ENCODE peak calls at places on chromosomes 11 and 22, in six cellular contexts. I is transverse colon, Y is suprapubic skin, T is GM12892, N is GM12878, B is HepG2. P is an unnamed sample.

GRCh38 chr11:102111787-102112653 is 1.8 kb downstream of the YAP1 start:
- DNase-seq in I (peak), Y (no peak), N (no peak), T (no peak), B (peak), P (no peak)

GRCh38 chr11:99098751-99099150 is 78.0 kb downstream of the CNTN5 start:
- DNase-seq in N (peak), Y (no peak), I (no peak), B (no peak), T (no peak), P (no peak)

GRCh38 chr11:129102756-129103155 is 89.4 kb downstream of the ARHGAP32 start:
- DNase-seq in Y (no peak), T (no peak), B (no peak), I (no peak), N (no peak), P (no peak)

GRCh38 chr22:26364066-26365015 is 64.7 kb upstream of the ASPHD2 start:
- DNase-seq in Y (no peak), N (peak), B (peak), T (peak), I (peak), P (no peak)

GRCh38 chr11:19055016-19055415 is 5.5 kb downstream of the MRGPRX2 start:
- DNase-seq in Y (no peak), I (no peak), N (no peak), T (no peak), B (no peak), P (no peak)

GRCh38 chr22:36077261-36077660 is 48.6 kb upstream of the RBFOX2 start:
- DNase-seq in B (no peak), I (no peak), Y (no peak), N (no peak), T (no peak), P (no peak)

GRCh38 chr11:706439-706956 is 467 bp downstream of the EPS8L2 start:
- DNase-seq in N (no peak), I (peak), B (no peak), T (no peak), Y (peak), P (no peak)

GRCh38 chr11:606245-606644 is 9.5 kb downstream of the IRF7 start:
- DNase-seq in N (no peak), B (no peak), T (no peak), Y (peak), I (no peak), P (no peak)

GRCh38 chr22:45684169-45684568 is 12.5 kb downstream of the ATXN10 start:
- DNase-seq in T (no peak), Y (no peak), I (no peak), N (no peak), B (no peak), P (no peak)

GRCh38 chr22:38202437-38203089 is 769 bp downstream of the MAFF start:
- DNase-seq in B (peak), T (no peak), Y (peak), I (peak), N (no peak), P (peak)

GRCh38 chr22:20761536-20761935 is 12.4 kb upstream of the SERPIND1 start:
- DNase-seq in T (no peak), I (no peak), Y (no peak), N (no peak), B (no peak), P (no peak)

GRCh38 chr11:69274531-69275016 is 19.4 kb upstream of the MYEOV start:
- DNase-seq in I (peak), N (no peak), T (no peak), B (no peak), Y (no peak), P (peak)

GRCh38 chr11:71080239-71081097 is 171.9 kb downstream of the SHANK2 start:
- DNase-seq in Y (peak), B (peak), T (peak), I (peak), N (peak), P (no peak)

GRCh38 chr22:25208328-25208727 is 8.7 kb downstream of the CRYBB3 start:
- DNase-seq in B (no peak), Y (no peak), I (no peak), T (no peak), N (no peak), P (no peak)

GRCh38 chr11:44987506-44987905 is 36.8 kb upstream of the TP53I11 start:
- DNase-seq in I (no peak), N (no peak), B (no peak), Y (peak), T (no peak), P (no peak)

GRCh38 chr11:103773537-103773936 is 262.9 kb upstream of the DDI1 start:
- DNase-seq in Y (no peak), B (no peak), I (no peak), N (no peak), T (no peak), P (no peak)

GRCh38 chr11:1873048-1873812 is 18.5 kb downstream of the PRR33 start:
- DNase-seq in I (no peak), T (no peak), B (no peak), Y (peak), N (no peak), P (peak)

GRCh38 chr11:69467196-69467595 is 14.3 kb upstream of the LINC01488 start:
- DNase-seq in Y (no peak), B (no peak), N (no peak), I (no peak), T (no peak), P (peak)

GRCh38 chr22:38017272-38017920 is 33.0 kb upstream of the SOX10 start:
- DNase-seq in N (no peak), Y (peak), B (no peak), I (peak), T (no peak), P (no peak)

GRCh38 chr11:125976156-125976555 is 30.3 kb downstream of the VSIG10L2 start:
- DNase-seq in B (no peak), T (no peak), N (no peak), I (no peak), Y (no peak), P (no peak)

GRCh38 chr11:20011294-20011951 is 148.9 kb downstream of the DBX1 start:
- DNase-seq in I (no peak), Y (no peak), B (peak), N (no peak), T (no peak), P (no peak)

GRCh38 chr11:44125598-44125997 is 30.1 kb downstream of the EXT2 start:
- DNase-seq in Y (no peak), I (no peak), B (no peak), N (no peak), T (no peak), P (no peak)

GRCh38 chr22:25461301-25461700 is 103.2 kb upstream of the GRK3 start:
- DNase-seq in I (no peak), T (no peak), Y (no peak), N (no peak), B (no peak), P (no peak)

GRCh38 chr22:41780714-41781507 is 19.6 kb upstream of the CCDC134 start:
- DNase-seq in I (peak), B (peak), Y (peak), N (peak), T (peak), P (peak)
- TF ChIP-seq POLR2A in I (peak), B (no peak), Y (no peak), N (peak), T (peak), P (no peak)

GRCh38 chr11:57775474-57775873 is 13.9 kb downstream of the CTNND1 start:
- DNase-seq in I (no peak), B (no peak), N (no peak), T (no peak), Y (no peak), P (no peak)
- TF ChIP-seq POLR2AphosphoS5 in I (no peak), B (no peak), N (no peak), T (no peak), Y (no peak), P (no peak)

GRCh38 chr11:75878968-75879367 is 64.0 kb downstream of the UVRAG start:
- DNase-seq in Y (no peak), N (no peak), T (no peak), B (no peak), I (no peak), P (no peak)

GRCh38 chr11:75873417-75874148 is 58.6 kb downstream of the UVRAG start:
- DNase-seq in N (peak), Y (no peak), B (no peak), T (no peak), I (no peak), P (no peak)

GRCh38 chr11:75879737-75880136 is 64.7 kb downstream of the UVRAG start:
- DNase-seq in Y (no peak), I (no peak), B (no peak), N (no peak), T (no peak), P (no peak)

GRCh38 chr11:75872887-75873416 is 57.9 kb downstream of the UVRAG start:
- DNase-seq in Y (no peak), N (no peak), T (no peak), B (no peak), I (no peak), P (no peak)

GRCh38 chr11:75874942-75875341 is 59.9 kb downstream of the UVRAG start:
- DNase-seq in Y (no peak), N (no peak), I (no peak), B (no peak), T (no peak), P (no peak)
- TF ChIP-seq POLR2A in Y (no peak), N (no peak), I (no peak), B (no peak), T (no peak), P (no peak)

DNA sequence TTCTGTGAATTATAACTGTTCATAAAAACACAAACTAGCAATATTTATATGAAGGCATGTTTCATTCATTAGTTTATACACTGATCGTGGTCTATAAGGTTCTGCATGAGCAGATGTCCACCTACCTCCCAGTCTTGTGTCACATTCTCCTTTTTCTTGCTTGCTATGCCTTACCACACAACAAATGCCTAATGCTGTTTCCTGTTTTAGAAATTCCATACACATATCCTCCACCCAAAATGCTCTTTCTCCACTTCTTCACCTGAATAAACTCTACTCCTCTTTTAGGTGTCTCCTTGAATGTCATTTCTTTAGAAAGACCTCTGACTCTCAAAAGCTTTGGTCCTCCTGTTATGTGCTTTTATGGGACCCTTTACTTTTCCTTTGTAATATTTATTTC is 88.9 kb downstream of the BDNF start:
- DNase-seq in T (no peak), N (no peak), Y (no peak), B (no peak), I (no peak), P (no peak)
- TF ChIP-seq POLR2AphosphoS5 in T (no peak), N (no peak), Y (no peak), B (no peak), I (no peak), P (no peak)

DNA sequence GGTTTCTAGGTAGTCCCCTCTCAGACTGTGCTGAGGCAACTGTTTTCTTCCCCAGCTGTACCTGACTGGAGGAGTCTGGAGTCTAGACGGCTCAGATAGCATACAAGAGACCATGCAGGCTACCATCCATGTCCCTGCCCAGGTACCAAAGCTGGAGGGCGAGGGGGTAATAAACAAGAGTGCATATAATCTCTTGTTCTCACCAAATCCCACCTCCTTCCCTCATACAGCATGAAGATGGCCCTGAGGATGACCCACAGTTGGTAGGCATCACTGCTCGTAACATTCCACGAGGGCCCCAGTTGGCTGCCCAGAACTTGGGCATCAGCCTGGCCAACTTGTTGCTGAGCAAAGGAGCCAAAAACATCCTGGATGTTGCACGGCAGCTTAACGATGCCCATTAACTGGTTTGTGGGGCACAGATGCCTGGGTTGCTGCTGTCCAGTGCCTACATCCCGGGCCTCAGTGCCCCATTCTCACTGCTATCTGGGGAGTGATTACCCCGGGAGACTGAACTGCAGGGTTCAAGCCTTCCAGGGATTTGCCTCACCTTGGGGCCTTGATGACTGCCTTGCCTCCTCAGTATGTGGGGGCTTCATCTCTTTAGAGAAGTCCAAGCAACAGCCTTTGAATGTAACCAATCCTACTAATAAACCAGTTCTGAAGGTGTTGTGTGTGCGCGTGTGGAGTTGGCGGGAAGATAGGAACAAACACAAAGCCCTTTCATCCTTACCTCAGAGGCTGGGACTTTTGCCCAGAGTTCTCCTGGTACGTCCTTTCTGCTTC is 8.4 kb downstream of the HMBS start:
- DNase-seq in B (peak), T (no peak), I (no peak), Y (no peak), N (no peak), P (no peak)
- TF ChIP-seq POLR2A in B (peak), T (peak), I (no peak), Y (no peak), N (peak), P (no peak)

GRCh38 chr11:61733120-61733978 is 19.1 kb upstream of the MYRF start:
- DNase-seq in Y (peak), B (peak), T (peak), N (peak), I (peak), P (peak)
- TF ChIP-seq POLR2AphosphoS5 in Y (peak), B (no peak), T (no peak), N (no peak), I (peak), P (peak)